ENCODE peak calls at places on chromosomes 6 and 20, in six cellular contexts. One of them, this sample, is unnamed.

GRCh38 chr6:125101656-125102055 is 51.9 kb upstream of the TPD52L1 start:
- DNase-seq in astrocyte of the spinal cord: no peak
- DNase-seq in activated CD8-positive, alpha-beta memory T cell treated with anti-CD3 and anti-CD28 coated beads, Interleukin-2, amount 50 U/mL, for 48 hours: no peak
- DNase-seq in EL: peak
- DNase-seq in occipital lobe: no peak
- DNase-seq in keratinocyte: no peak
- DNase-seq in this sample: no peak

GRCh38 chr20:54606384-54606783 is 131.0 kb downstream of the DOK5 start:
- DNase-seq in keratinocyte: no peak
- DNase-seq in EL: no peak
- DNase-seq in occipital lobe: no peak
- DNase-seq in astrocyte of the spinal cord: no peak
- DNase-seq in activated CD8-positive, alpha-beta memory T cell treated with anti-CD3 and anti-CD28 coated beads, Interleukin-2, amount 50 U/mL, for 48 hours: no peak
- DNase-seq in this sample: no peak

GRCh38 chr6:157488635-157489226 is 107.7 kb downstream of the ZDHHC14 start:
- DNase-seq in EL: no peak
- DNase-seq in astrocyte of the spinal cord: no peak
- DNase-seq in keratinocyte: no peak
- DNase-seq in activated CD8-positive, alpha-beta memory T cell treated with anti-CD3 and anti-CD28 coated beads, Interleukin-2, amount 50 U/mL, for 48 hours: no peak
- DNase-seq in occipital lobe: no peak
- DNase-seq in this sample: no peak

GRCh38 chr6:108969776-108970175 is 121.6 kb downstream of the ARMC2 start:
- DNase-seq in EL: peak
- DNase-seq in occipital lobe: no peak
- DNase-seq in activated CD8-positive, alpha-beta memory T cell treated with anti-CD3 and anti-CD28 coated beads, Interleukin-2, amount 50 U/mL, for 48 hours: no peak
- DNase-seq in keratinocyte: no peak
- DNase-seq in astrocyte of the spinal cord: no peak
- DNase-seq in this sample: no peak

GRCh38 chr6:33837971-33838665 is 34.3 kb upstream of the MLN start:
- DNase-seq in keratinocyte: no peak
- DNase-seq in astrocyte of the spinal cord: peak
- DNase-seq in activated CD8-positive, alpha-beta memory T cell treated with anti-CD3 and anti-CD28 coated beads, Interleukin-2, amount 50 U/mL, for 48 hours: no peak
- DNase-seq in occipital lobe: no peak
- DNase-seq in EL: peak
- DNase-seq in this sample: no peak

GRCh38 chr20:32796383-32797159 is 23.2 kb upstream of the MAPRE1 start:
- DNase-seq in astrocyte of the spinal cord: no peak
- DNase-seq in keratinocyte: no peak
- DNase-seq in occipital lobe: no peak
- DNase-seq in activated CD8-positive, alpha-beta memory T cell treated with anti-CD3 and anti-CD28 coated beads, Interleukin-2, amount 50 U/mL, for 48 hours: no peak
- DNase-seq in EL: no peak
- DNase-seq in this sample: no peak

GRCh38 chr6:89887452-89888137 is 6.7 kb upstream of the GJA10 start:
- DNase-seq in activated CD8-positive, alpha-beta memory T cell treated with anti-CD3 and anti-CD28 coated beads, Interleukin-2, amount 50 U/mL, for 48 hours: no peak
- DNase-seq in keratinocyte: no peak
- DNase-seq in EL: peak
- DNase-seq in occipital lobe: no peak
- DNase-seq in astrocyte of the spinal cord: no peak
- DNase-seq in this sample: no peak

GRCh38 chr6:24879351-24879750 is 56.4 kb downstream of the RIPOR2 start:
- DNase-seq in EL: peak
- DNase-seq in occipital lobe: no peak
- DNase-seq in activated CD8-positive, alpha-beta memory T cell treated with anti-CD3 and anti-CD28 coated beads, Interleukin-2, amount 50 U/mL, for 48 hours: no peak
- DNase-seq in astrocyte of the spinal cord: no peak
- DNase-seq in keratinocyte: no peak
- DNase-seq in this sample: no peak

GRCh38 chr6:1526689-1527088 is 83.0 kb upstream of the FOXC1 start:
- DNase-seq in occipital lobe: no peak
- DNase-seq in astrocyte of the spinal cord: no peak
- DNase-seq in keratinocyte: no peak
- DNase-seq in EL: no peak
- DNase-seq in activated CD8-positive, alpha-beta memory T cell treated with anti-CD3 and anti-CD28 coated beads, Interleukin-2, amount 50 U/mL, for 48 hours: no peak
- DNase-seq in this sample: no peak

GRCh38 chr6:40485300-40485699 is 101.9 kb downstream of the LRFN2 start:
- DNase-seq in activated CD8-positive, alpha-beta memory T cell treated with anti-CD3 and anti-CD28 coated beads, Interleukin-2, amount 50 U/mL, for 48 hours: no peak
- DNase-seq in keratinocyte: no peak
- DNase-seq in occipital lobe: no peak
- DNase-seq in astrocyte of the spinal cord: no peak
- DNase-seq in EL: no peak
- DNase-seq in this sample: no peak

GRCh38 chr20:54078296-54078695 is 7.9 kb upstream of the BCAS1 start:
- DNase-seq in astrocyte of the spinal cord: no peak
- DNase-seq in occipital lobe: no peak
- DNase-seq in keratinocyte: no peak
- DNase-seq in activated CD8-positive, alpha-beta memory T cell treated with anti-CD3 and anti-CD28 coated beads, Interleukin-2, amount 50 U/mL, for 48 hours: no peak
- DNase-seq in EL: no peak
- DNase-seq in this sample: no peak

GRCh38 chr6:159604443-159604956 is 88.5 kb downstream of the SOD2 start:
- DNase-seq in activated CD8-positive, alpha-beta memory T cell treated with anti-CD3 and anti-CD28 coated beads, Interleukin-2, amount 50 U/mL, for 48 hours: no peak
- DNase-seq in EL: no peak
- DNase-seq in astrocyte of the spinal cord: no peak
- DNase-seq in occipital lobe: no peak
- DNase-seq in keratinocyte: no peak
- DNase-seq in this sample: no peak

GRCh38 chr20:60104980-60105379 is 146.8 kb downstream of the CDH26 start:
- DNase-seq in keratinocyte: no peak
- DNase-seq in activated CD8-positive, alpha-beta memory T cell treated with anti-CD3 and anti-CD28 coated beads, Interleukin-2, amount 50 U/mL, for 48 hours: no peak
- DNase-seq in EL: no peak
- DNase-seq in occipital lobe: no peak
- DNase-seq in astrocyte of the spinal cord: no peak
- DNase-seq in this sample: no peak

GRCh38 chr6:115091461-115091860 is 748.6 kb upstream of the HS3ST5 start:
- DNase-seq in EL: no peak
- DNase-seq in occipital lobe: no peak
- DNase-seq in activated CD8-positive, alpha-beta memory T cell treated with anti-CD3 and anti-CD28 coated beads, Interleukin-2, amount 50 U/mL, for 48 hours: no peak
- DNase-seq in astrocyte of the spinal cord: peak
- DNase-seq in keratinocyte: no peak
- DNase-seq in this sample: no peak

GRCh38 chr6:90168693-90169131 is 127.9 kb downstream of the BACH2 start:
- DNase-seq in keratinocyte: no peak
- DNase-seq in activated CD8-positive, alpha-beta memory T cell treated with anti-CD3 and anti-CD28 coated beads, Interleukin-2, amount 50 U/mL, for 48 hours: no peak
- DNase-seq in astrocyte of the spinal cord: peak
- DNase-seq in EL: peak
- DNase-seq in occipital lobe: no peak
- DNase-seq in this sample: no peak

This sample was measured in cerebellar nuclear complex.